ENCODE peak calls at places on chromosomes 4 and X, in six cellular contexts. F is KBM-7; N is posterior cingulate gyrus; S is activated T-helper 1 cell treated with anti-CD3 and anti-CD28 coated beads, Interleukin-2, amount 50 U/mL, for 16 hours; Q is NCI-H1092; M is hypothalamus. Z is an unnamed sample.

GRCh38 chr4:24979554-24979953 is 51.2 kb downstream of the LGI2 start:
- DNase-seq in F (peak), N (no peak), S (no peak), Q (no peak), M (no peak), Z (peak)

GRCh38 chr4:149987330-149987751 is 90.9 kb upstream of the DCLK2 start:
- DNase-seq in F (no peak), N (no peak), S (no peak), Q (no peak), M (no peak), Z (no peak)

GRCh38 chr4:85268146-85268545 is 206.8 kb upstream of the ARHGAP24 start:
- DNase-seq in F (no peak), N (no peak), S (no peak), Q (no peak), M (no peak), Z (no peak)

GRCh38 chr4:48090621-48091020 is 43.4 kb downstream of the TXK start:
- DNase-seq in F (no peak), N (no peak), S (no peak), Q (no peak), M (no peak), Z (no peak)

GRCh38 chr4:54487491-54487890 is 170.3 kb upstream of the KIT start:
- DNase-seq in F (no peak), N (no peak), S (no peak), Q (no peak), M (no peak), Z (no peak)

GRCh38 chr4:73527196-73527595 is 45.7 kb downstream of the AFM start:
- DNase-seq in F (no peak), N (no peak), S (no peak), Q (no peak), M (no peak), Z (no peak)

GRCh38 chr4:173370130-173370476 is 651 bp upstream of the SAP30 start:
- DNase-seq in F (no peak), N (peak), S (peak), Q (no peak), M (peak), Z (peak)

GRCh38 chr4:33724685-33725084 is 2519.6 kb downstream of the ARAP2 start:
- DNase-seq in F (no peak), N (no peak), S (no peak), Q (no peak), M (no peak), Z (no peak)

GRCh38 chr4:100797356-100797755 is 279.5 kb upstream of the EMCN start:
- DNase-seq in F (no peak), N (no peak), S (no peak), Q (no peak), M (no peak), Z (no peak)

GRCh38 chr4:4386736-4387392 is at the start of gene NSG1:
- DNase-seq in F (no peak), N (peak), S (peak), Q (peak), M (peak), Z (no peak)

GRCh38 chr4:41632481-41633073 is 94.6 kb downstream of the LIMCH1 start:
- DNase-seq in F (no peak), N (no peak), S (no peak), Q (no peak), M (no peak), Z (no peak)

GRCh38 chr4:40254961-40255721 is 58.3 kb downstream of the RHOH start:
- DNase-seq in F (no peak), N (no peak), S (no peak), Q (no peak), M (no peak), Z (no peak)

GRCh38 chrX:153921511-153922285 is 4.4 kb downstream of the ARHGAP4 start:
- DNase-seq in F (peak), N (no peak), S (no peak), Q (no peak), M (no peak), Z (no peak)

GRCh38 chrX:100413231-100413630 is 3.2 kb upstream of the PCDH19 start:
- DNase-seq in F (peak), N (peak), S (no peak), Q (peak), M (peak), Z (peak)

GRCh38 chrX:123961268-123962005 is at the start of gene STAG2:
- DNase-seq in F (peak), N (peak), S (peak), Q (peak), M (peak), Z (peak)

GRCh38 chrX:120536056-120536455 is 24.7 kb downstream of the CUL4B start:
- DNase-seq in F (peak), N (no peak), S (no peak), Q (no peak), M (no peak), Z (peak)

GRCh38 chr4:10019521-10020051 is 1.7 kb downstream of the SLC2A9 start:
- DNase-seq in F (no peak), N (no peak), S (no peak), Q (no peak), M (no peak), Z (no peak)

GRCh38 chr4:182320092-182320491 is 76.9 kb downstream of the TENM3 start:
- DNase-seq in F (no peak), N (no peak), S (no peak), Q (no peak), M (no peak), Z (no peak)

GRCh38 chr4:33160126-33160525 is 2440.0 kb downstream of the PCDH7 start:
- DNase-seq in F (peak), N (no peak), S (no peak), Q (no peak), M (no peak), Z (peak)

GRCh38 chrX:103362504-103362903 is 6.2 kb downstream of the TCEAL9 start:
- DNase-seq in F (no peak), N (no peak), S (no peak), Q (no peak), M (no peak), Z (no peak)

GRCh38 chr4:183444953-183445543 is 612 bp downstream of the CDKN2AIP start:
- DNase-seq in F (peak), N (peak), S (no peak), Q (no peak), M (peak), Z (peak)

GRCh38 chr4:140144050-140144449 is 9.9 kb downstream of the MAML3 start:
- DNase-seq in F (no peak), N (no peak), S (no peak), Q (no peak), M (no peak), Z (no peak)